ENCODE peak calls at places on chromosomes 12 and 14, in four cellular contexts. One of them, this sample, is unnamed.

GRCh38 chr12:5083955-5084849 is 40.5 kb downstream of the KCNA5 start:
- DNase-seq in CD4-positive, alpha-beta T cell: no peak
- DNase-seq in dorsolateral prefrontal cortex: no peak
- DNase-seq in DND-41: peak; percentile 49
- DNase-seq in this sample: no peak

GRCh38 chr14:69999246-69999645 is 120.0 kb downstream of the SMOC1 start:
- DNase-seq in CD4-positive, alpha-beta T cell: no peak
- DNase-seq in dorsolateral prefrontal cortex: no peak
- DNase-seq in DND-41: no peak
- DNase-seq in this sample: no peak

GRCh38 chr14:32478027-32478426 is 148.9 kb downstream of the AKAP6 start:
- DNase-seq in CD4-positive, alpha-beta T cell: no peak
- DNase-seq in dorsolateral prefrontal cortex: no peak
- DNase-seq in DND-41: no peak
- DNase-seq in this sample: no peak

GRCh38 chr12:122990561-122990960 is 10.1 kb downstream of the ARL6IP4 start:
- DNase-seq in CD4-positive, alpha-beta T cell: no peak
- DNase-seq in dorsolateral prefrontal cortex: no peak
- DNase-seq in DND-41: no peak
- DNase-seq in this sample: no peak

GRCh38 chr14:41604793-41605534 is 1.7 kb upstream of the LRFN5 start:
- DNase-seq in CD4-positive, alpha-beta T cell: no peak
- DNase-seq in dorsolateral prefrontal cortex: peak; percentile 68
- DNase-seq in DND-41: no peak
- DNase-seq in this sample: no peak

GRCh38 chr12:47308672-47309071 is 228.9 kb upstream of the AMIGO2 start:
- DNase-seq in CD4-positive, alpha-beta T cell: no peak
- DNase-seq in dorsolateral prefrontal cortex: no peak
- DNase-seq in DND-41: no peak
- DNase-seq in this sample: no peak

GRCh38 chr12:130581782-130582181 is 134.3 kb downstream of the RIMBP2 start:
- DNase-seq in CD4-positive, alpha-beta T cell: no peak
- DNase-seq in dorsolateral prefrontal cortex: no peak
- DNase-seq in DND-41: no peak
- DNase-seq in this sample: no peak

GRCh38 chr14:104676694-104677505 is 12.5 kb upstream of the INF2 start:
- DNase-seq in CD4-positive, alpha-beta T cell: no peak
- DNase-seq in dorsolateral prefrontal cortex: peak; percentile 43
- DNase-seq in DND-41: no peak
- DNase-seq in this sample: no peak

GRCh38 chr12:106084048-106084671 is 54.6 kb downstream of the NUAK1 start:
- DNase-seq in CD4-positive, alpha-beta T cell: no peak
- DNase-seq in dorsolateral prefrontal cortex: no peak
- DNase-seq in DND-41: no peak
- DNase-seq in this sample: no peak

GRCh38 chr12:76201316-76201715 is 116.8 kb upstream of the NAP1L1 start:
- DNase-seq in CD4-positive, alpha-beta T cell: no peak
- DNase-seq in dorsolateral prefrontal cortex: no peak
- DNase-seq in DND-41: peak; percentile 5
- DNase-seq in this sample: no peak

GRCh38 chr12:116659771-116660481 is 77.9 kb downstream of the SPRING1 start:
- DNase-seq in CD4-positive, alpha-beta T cell: no peak
- DNase-seq in dorsolateral prefrontal cortex: no peak
- DNase-seq in DND-41: no peak
- DNase-seq in this sample: no peak

GRCh38 chr12:52689936-52690335 is 9.7 kb upstream of the KRT1 start:
- DNase-seq in CD4-positive, alpha-beta T cell: no peak
- DNase-seq in dorsolateral prefrontal cortex: no peak
- DNase-seq in DND-41: no peak
- DNase-seq in this sample: no peak

GRCh38 chr14:90368946-90369721 is 27.7 kb upstream of the CALM1 start:
- DNase-seq in CD4-positive, alpha-beta T cell: no peak
- DNase-seq in dorsolateral prefrontal cortex: no peak
- DNase-seq in DND-41: no peak
- DNase-seq in this sample: peak; percentile 13

GRCh38 chr14:20427231-20428009 is 8.5 kb downstream of the KLHL33 start:
- DNase-seq in CD4-positive, alpha-beta T cell: no peak
- DNase-seq in dorsolateral prefrontal cortex: no peak
- DNase-seq in DND-41: peak; percentile 46
- DNase-seq in this sample: no peak

GRCh38 chr14:72663956-72664650 is 229.8 kb downstream of the DPF3 start:
- DNase-seq in CD4-positive, alpha-beta T cell: no peak
- DNase-seq in dorsolateral prefrontal cortex: no peak
- DNase-seq in DND-41: no peak
- DNase-seq in this sample: no peak

GRCh38 chr12:52182456-52182855 is 9.4 kb downstream of the KRT80 start:
- DNase-seq in CD4-positive, alpha-beta T cell: no peak
- DNase-seq in dorsolateral prefrontal cortex: no peak
- DNase-seq in DND-41: no peak
- DNase-seq in this sample: no peak

GRCh38 chr14:52998376-52999010 is 47.6 kb upstream of the FERMT2 start:
- DNase-seq in CD4-positive, alpha-beta T cell: no peak
- DNase-seq in dorsolateral prefrontal cortex: no peak
- DNase-seq in DND-41: no peak
- DNase-seq in this sample: no peak

GRCh38 chr12:62292761-62293446 is 32.7 kb downstream of the USP15 start:
- DNase-seq in CD4-positive, alpha-beta T cell: no peak
- DNase-seq in dorsolateral prefrontal cortex: no peak
- DNase-seq in DND-41: no peak
- DNase-seq in this sample: no peak

GRCh38 chr12:68964013-68964412 is 31.0 kb upstream of the CPM start:
- DNase-seq in CD4-positive, alpha-beta T cell: no peak
- DNase-seq in dorsolateral prefrontal cortex: no peak
- DNase-seq in DND-41: no peak
- DNase-seq in this sample: no peak

GRCh38 chr12:40953076-40953475 is 235.0 kb upstream of the PDZRN4 start:
- DNase-seq in CD4-positive, alpha-beta T cell: no peak
- DNase-seq in dorsolateral prefrontal cortex: no peak
- DNase-seq in DND-41: no peak
- DNase-seq in this sample: no peak

DNA sequence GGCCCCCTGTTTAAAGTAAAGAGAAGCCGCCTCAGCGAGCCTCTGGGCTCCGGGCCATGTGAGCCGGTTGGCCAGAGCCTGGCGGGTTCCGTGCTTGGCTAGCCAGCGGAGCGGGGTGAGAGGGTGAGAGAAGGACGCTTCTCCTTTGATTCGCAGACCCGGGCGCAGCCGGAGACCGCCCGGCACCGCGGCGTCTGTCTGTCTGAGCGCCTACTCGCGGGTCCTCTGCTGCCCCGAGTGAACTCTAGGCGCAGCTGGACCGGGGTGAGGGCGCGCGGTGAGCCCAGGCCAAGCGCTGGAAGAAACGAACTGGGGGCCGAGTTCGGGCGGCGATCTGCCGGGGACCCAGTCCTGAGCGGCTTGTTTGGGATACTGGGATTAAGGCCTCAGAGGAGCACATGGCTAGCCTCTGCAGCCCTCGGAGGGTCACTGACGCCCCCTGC is 41.4 kb upstream of the TBX5 start:
- DNase-seq in CD4-positive, alpha-beta T cell: no peak
- DNase-seq in dorsolateral prefrontal cortex: no peak
- DNase-seq in DND-41: no peak
- DNase-seq in this sample: no peak
- H3K27ac ChIP-seq in CD4-positive, alpha-beta T cell: no peak overlapping the region
- H3K27ac ChIP-seq in dorsolateral prefrontal cortex: no peak overlapping the region
- H3K27ac ChIP-seq in DND-41: no peak overlapping the region
- H3K27ac ChIP-seq in this sample: no peak overlapping the region

DNA sequence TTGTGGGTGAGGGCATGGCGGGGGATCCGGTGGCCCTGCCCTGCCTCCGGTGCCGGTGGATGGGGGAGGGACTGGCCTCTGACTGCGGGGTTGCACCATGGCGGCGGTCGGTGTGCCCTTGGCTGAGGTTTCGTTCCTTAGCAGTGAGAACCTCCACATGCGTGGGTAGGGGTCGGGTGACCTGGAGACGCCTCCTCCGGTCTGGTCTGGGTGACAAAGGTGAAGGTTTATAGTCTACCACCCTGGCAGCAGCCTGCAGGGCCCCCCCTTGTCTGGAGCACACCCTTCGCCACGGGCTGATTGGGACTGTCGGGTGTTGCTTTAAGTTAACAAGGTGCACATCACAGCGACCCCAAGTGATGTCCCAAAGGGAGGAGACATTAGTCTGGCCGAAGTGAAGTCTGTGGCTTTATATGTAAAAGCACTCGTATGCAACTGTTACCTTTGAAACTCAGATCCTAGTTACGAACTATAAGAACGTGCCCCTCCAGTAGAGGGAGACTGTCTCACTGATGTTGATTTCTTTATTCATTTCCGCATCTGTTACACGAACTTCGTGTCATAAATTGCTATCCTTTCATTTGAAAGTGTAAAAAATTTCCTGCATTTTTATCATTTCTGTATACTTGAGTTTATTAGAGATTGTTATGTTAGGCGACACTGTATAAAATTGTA is 74.4 kb downstream of the WDR20 start:
- DNase-seq in CD4-positive, alpha-beta T cell: no peak
- DNase-seq in dorsolateral prefrontal cortex: no peak
- DNase-seq in DND-41: no peak
- DNase-seq in this sample: no peak
- H3K27ac ChIP-seq in CD4-positive, alpha-beta T cell: no peak overlapping the region
- H3K27ac ChIP-seq in dorsolateral prefrontal cortex: peak overlapping the region; percentile 65
- H3K27ac ChIP-seq in DND-41: no peak overlapping the region
- H3K27ac ChIP-seq in this sample: peak overlapping the region; percentile 52

GRCh38 chr14:68165274-68165843 is 345.8 kb downstream of the RAD51B start:
- DNase-seq in CD4-positive, alpha-beta T cell: no peak
- DNase-seq in dorsolateral prefrontal cortex: no peak
- DNase-seq in DND-41: no peak
- DNase-seq in this sample: no peak
- H3K27ac ChIP-seq in CD4-positive, alpha-beta T cell: no peak overlapping the region
- H3K27ac ChIP-seq in dorsolateral prefrontal cortex: no peak overlapping the region
- H3K27ac ChIP-seq in DND-41: no peak overlapping the region
- H3K27ac ChIP-seq in this sample: no peak overlapping the region

GRCh38 chr12:92496790-92497189 is 206.0 kb upstream of the PLEKHG7 start:
- DNase-seq in CD4-positive, alpha-beta T cell: no peak
- DNase-seq in dorsolateral prefrontal cortex: no peak
- DNase-seq in DND-41: no peak
- DNase-seq in this sample: no peak

GRCh38 chr12:92492291-92492690 is 210.5 kb upstream of the PLEKHG7 start:
- DNase-seq in CD4-positive, alpha-beta T cell: no peak
- DNase-seq in dorsolateral prefrontal cortex: no peak
- DNase-seq in DND-41: no peak
- DNase-seq in this sample: no peak

GRCh38 chr12:92493816-92494215 is 209.0 kb upstream of the PLEKHG7 start:
- DNase-seq in CD4-positive, alpha-beta T cell: no peak
- DNase-seq in dorsolateral prefrontal cortex: no peak
- DNase-seq in DND-41: no peak
- DNase-seq in this sample: no peak

DNA sequence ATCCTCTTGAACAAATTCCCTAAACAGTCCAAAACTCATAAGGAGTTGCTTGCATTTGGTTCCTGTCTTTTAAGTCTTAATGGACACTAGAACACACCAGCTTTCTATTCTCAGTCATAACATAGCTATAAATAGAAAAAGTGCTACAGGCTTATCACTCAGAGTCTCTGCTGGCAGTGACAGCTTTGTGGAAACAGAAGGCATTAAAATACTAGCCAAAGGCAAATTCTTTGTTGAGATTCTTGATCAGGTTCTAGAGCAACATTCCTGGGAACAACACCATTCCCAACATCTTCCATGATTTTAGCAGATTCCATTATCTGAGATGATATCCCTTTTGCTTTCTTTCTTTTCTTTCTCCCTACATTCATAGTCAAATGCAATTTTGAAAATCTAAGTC is 207.7 kb upstream of the PLEKHG7 start:
- DNase-seq in CD4-positive, alpha-beta T cell: no peak
- DNase-seq in dorsolateral prefrontal cortex: no peak
- DNase-seq in DND-41: no peak
- DNase-seq in this sample: no peak
- H3K27ac ChIP-seq in CD4-positive, alpha-beta T cell: no peak overlapping the region
- H3K27ac ChIP-seq in dorsolateral prefrontal cortex: no peak overlapping the region
- H3K27ac ChIP-seq in DND-41: no peak overlapping the region
- H3K27ac ChIP-seq in this sample: no peak overlapping the region

DNA sequence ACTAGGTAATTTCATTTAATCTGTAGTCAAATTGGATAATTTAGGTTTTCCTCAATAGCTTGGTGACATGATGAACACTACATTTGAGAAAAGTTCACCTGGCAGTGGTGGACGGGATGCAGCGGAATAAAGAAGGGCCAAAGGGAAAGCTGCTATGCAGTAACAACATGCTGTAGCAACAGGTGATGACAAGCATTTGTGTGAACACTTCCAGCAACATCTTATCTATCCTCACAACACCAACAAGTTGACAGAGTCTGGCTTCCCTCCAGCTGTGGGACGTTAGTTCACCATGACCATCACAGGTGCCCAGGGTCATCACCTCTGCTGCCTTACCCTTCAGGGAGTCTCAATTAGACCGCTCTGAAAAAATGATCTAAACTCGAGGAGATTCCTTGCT is 8.3 kb downstream of the DBX2 start:
- DNase-seq in CD4-positive, alpha-beta T cell: no peak
- DNase-seq in dorsolateral prefrontal cortex: no peak
- DNase-seq in DND-41: no peak
- DNase-seq in this sample: no peak
- H3K27ac ChIP-seq in CD4-positive, alpha-beta T cell: no peak overlapping the region
- H3K27ac ChIP-seq in dorsolateral prefrontal cortex: no peak overlapping the region
- H3K27ac ChIP-seq in DND-41: no peak overlapping the region
- H3K27ac ChIP-seq in this sample: no peak overlapping the region

GRCh38 chr14:54169254-54169924 is 212.8 kb upstream of the BMP4 start:
- DNase-seq in CD4-positive, alpha-beta T cell: no peak
- DNase-seq in dorsolateral prefrontal cortex: no peak
- DNase-seq in DND-41: peak; percentile 83
- DNase-seq in this sample: no peak
- H3K27ac ChIP-seq in CD4-positive, alpha-beta T cell: no peak overlapping the region
- H3K27ac ChIP-seq in dorsolateral prefrontal cortex: no peak overlapping the region
- H3K27ac ChIP-seq in DND-41: peak overlapping the region; percentile 80
- H3K27ac ChIP-seq in this sample: no peak overlapping the region

GRCh38 chr14:81256289-81256960 is 35.7 kb upstream of the GTF2A1 start:
- DNase-seq in CD4-positive, alpha-beta T cell: no peak
- DNase-seq in dorsolateral prefrontal cortex: no peak
- DNase-seq in DND-41: no peak
- DNase-seq in this sample: no peak
- H3K27ac ChIP-seq in CD4-positive, alpha-beta T cell: no peak overlapping the region
- H3K27ac ChIP-seq in dorsolateral prefrontal cortex: no peak overlapping the region
- H3K27ac ChIP-seq in DND-41: no peak overlapping the region
- H3K27ac ChIP-seq in this sample: no peak overlapping the region

GRCh38 chr12:124731869-124732268 is 131.8 kb downstream of the SCARB1 start:
- DNase-seq in CD4-positive, alpha-beta T cell: no peak
- DNase-seq in dorsolateral prefrontal cortex: no peak
- DNase-seq in DND-41: no peak
- DNase-seq in this sample: no peak
- H3K27ac ChIP-seq in CD4-positive, alpha-beta T cell: no peak overlapping the region
- H3K27ac ChIP-seq in dorsolateral prefrontal cortex: no peak overlapping the region
- H3K27ac ChIP-seq in DND-41: no peak overlapping the region
- H3K27ac ChIP-seq in this sample: no peak overlapping the region

This sample was measured in substantia nigra.